ENCODE peak calls at places on chromosome 19, in six cellular contexts. T is K562, J is GM12878, L is A549, B is upper lobe of left lung, S is HepG2. U is an unnamed sample.

GRCh38 chr19:52277471-52277870 is 8.1 kb downstream of the ZNF766 start:
- ATAC-seq in L (no peak), T (no peak), S (no peak), B (no peak), J (no peak), U (no peak)

GRCh38 chr19:10854350-10855089 is 6.3 kb downstream of the C19orf38 start:
- ATAC-seq in S (peak; percentile 61), L (no peak), B (no peak), J (no peak), T (peak; percentile 21), U (no peak)

GRCh38 chr19:11268783-11269267 is 6.5 kb upstream of the DOCK6 start:
- ATAC-seq in T (peak; percentile 77), S (no peak), L (no peak), J (no peak), B (peak; percentile 53), U (peak; percentile 88)

GRCh38 chr19:35041548-35042055 is at the start of gene HPN:
- ATAC-seq in L (no peak), S (peak; percentile 52), B (peak; percentile 35), J (no peak), T (peak; percentile 5), U (no peak)

GRCh38 chr19:45887311-45887710 is 1.4 kb upstream of the IRF2BP1 start:
- ATAC-seq in B (no peak), L (no peak), S (no peak), J (no peak), T (no peak), U (no peak)

GRCh38 chr19:12603714-12604113 is 6.9 kb downstream of the ZNF490 start:
- ATAC-seq in J (peak; percentile 99), L (no peak), B (no peak), S (no peak), T (no peak), U (no peak)

GRCh38 chr19:19459707-19460251 is 54.3 kb downstream of the GATAD2A start:
- ATAC-seq in S (no peak), T (peak; percentile 22), L (no peak), B (peak; percentile 61), J (peak; percentile 75), U (no peak)

GRCh38 chr19:47124937-47125668 is 5.5 kb upstream of the SAE1 start:
- ATAC-seq in S (peak; percentile 78), B (peak; percentile 87), J (peak; percentile 76), T (peak; percentile 85), L (peak; percentile 85), U (peak; percentile 83)

GRCh38 chr19:40467007-40467565 is 285 bp downstream of the SPTBN4 start:
- ATAC-seq in J (no peak), T (no peak), L (no peak), B (no peak), S (no peak), U (no peak)

DNA sequence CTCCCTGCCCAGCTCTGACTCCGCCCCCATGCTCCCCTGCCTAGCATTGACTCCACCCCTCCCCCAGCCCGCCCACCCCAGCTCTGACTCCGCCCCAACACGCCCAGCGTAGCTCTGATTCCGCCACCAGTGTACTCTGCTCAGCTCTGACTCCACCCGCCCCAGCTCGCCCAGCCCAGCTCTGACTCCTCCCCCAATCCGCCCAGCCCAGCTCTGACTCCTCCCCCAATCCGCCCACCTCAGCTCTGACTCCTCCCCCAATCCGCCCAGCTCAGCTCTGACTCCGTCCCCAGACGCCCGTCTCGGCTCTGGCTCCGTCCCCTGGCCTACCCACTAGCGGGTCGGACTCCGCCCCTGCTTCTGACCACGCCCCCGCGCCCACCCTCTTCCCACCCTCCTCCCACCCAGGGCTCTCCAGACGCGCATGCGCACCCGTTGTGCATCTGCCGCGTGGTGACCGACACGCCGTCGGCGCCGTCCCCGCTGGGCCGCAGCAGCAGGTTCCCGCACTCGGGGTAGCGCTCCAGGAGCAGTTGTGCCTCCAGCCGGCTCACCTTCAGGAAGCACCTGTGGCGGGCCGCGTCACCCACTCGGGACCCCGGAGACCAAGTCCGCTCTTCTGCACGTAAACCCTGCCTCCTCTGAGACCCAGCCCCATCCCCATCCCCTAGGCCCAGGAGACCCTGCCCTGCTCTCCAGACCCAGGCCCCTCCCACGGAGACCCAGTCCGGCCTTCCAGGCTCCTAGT is 10.2 kb downstream of the STAP2 start:
- ATAC-seq in L (peak; percentile 59), S (peak; percentile 67), J (peak; percentile 92), T (peak; percentile 82), B (peak; percentile 94), U (peak; percentile 92)
- TF ChIP-seq POLR2A in L (no peak), S (no peak), J (peak; percentile 88), T (peak; percentile 93), B (no peak), U (no peak)

GRCh38 chr19:43474986-43475705 is 9.7 kb upstream of the LYPD3 start:
- ATAC-seq in L (peak; percentile 82), S (no peak), B (peak; percentile 98), J (peak; percentile 85), T (peak; percentile 96), U (peak; percentile 97)
- TF ChIP-seq EP300 in L (no peak), S (no peak), B (no peak), J (no peak), T (peak; percentile 4), U (peak; percentile 65)

DNA sequence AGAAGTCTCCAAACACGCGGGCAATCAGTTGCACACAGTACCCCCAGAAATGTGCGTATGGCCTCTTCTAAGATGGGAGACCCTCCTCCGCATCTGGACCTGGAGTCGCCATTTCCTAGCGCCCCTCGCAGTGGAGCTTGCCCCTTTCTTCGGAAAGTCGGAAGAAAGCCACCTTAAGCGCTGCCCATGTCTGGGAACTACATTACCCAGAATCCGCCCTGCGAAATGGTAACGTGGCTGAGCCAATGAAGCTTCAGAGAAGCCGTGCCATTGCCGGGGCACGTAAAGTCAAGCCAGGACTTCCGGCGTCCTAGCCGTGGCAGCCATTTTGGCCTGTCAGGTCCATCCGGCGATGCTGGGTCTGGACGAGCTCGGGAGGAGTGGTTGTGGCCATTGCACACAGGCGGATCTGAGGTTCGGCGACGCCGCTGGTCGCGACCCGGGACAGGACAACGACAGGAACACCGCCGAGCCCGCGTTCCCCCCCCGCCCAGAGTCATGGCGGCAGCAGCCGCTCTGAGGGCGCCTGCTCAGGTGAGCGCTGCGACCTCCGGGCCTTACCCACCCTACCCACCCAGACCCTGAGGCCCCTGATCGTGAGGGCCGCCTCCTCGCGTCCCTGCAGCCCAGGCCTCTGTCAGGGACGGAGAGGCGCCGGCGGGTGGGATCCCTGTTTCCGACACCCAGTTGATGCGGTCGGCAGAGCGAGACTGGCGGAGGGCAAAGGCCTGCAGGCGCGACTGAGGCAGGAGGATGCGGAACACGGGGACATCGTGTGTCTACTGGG is at the start of gene ZNF586:
- ATAC-seq in L (peak; percentile 100), B (peak; percentile 99), S (no peak), T (peak; percentile 100), J (peak; percentile 99), U (peak; percentile 98)
- TF ChIP-seq POLR2A in L (peak; percentile 58), B (no peak), S (no peak), T (peak; percentile 82), J (peak; percentile 98), U (no peak)

DNA sequence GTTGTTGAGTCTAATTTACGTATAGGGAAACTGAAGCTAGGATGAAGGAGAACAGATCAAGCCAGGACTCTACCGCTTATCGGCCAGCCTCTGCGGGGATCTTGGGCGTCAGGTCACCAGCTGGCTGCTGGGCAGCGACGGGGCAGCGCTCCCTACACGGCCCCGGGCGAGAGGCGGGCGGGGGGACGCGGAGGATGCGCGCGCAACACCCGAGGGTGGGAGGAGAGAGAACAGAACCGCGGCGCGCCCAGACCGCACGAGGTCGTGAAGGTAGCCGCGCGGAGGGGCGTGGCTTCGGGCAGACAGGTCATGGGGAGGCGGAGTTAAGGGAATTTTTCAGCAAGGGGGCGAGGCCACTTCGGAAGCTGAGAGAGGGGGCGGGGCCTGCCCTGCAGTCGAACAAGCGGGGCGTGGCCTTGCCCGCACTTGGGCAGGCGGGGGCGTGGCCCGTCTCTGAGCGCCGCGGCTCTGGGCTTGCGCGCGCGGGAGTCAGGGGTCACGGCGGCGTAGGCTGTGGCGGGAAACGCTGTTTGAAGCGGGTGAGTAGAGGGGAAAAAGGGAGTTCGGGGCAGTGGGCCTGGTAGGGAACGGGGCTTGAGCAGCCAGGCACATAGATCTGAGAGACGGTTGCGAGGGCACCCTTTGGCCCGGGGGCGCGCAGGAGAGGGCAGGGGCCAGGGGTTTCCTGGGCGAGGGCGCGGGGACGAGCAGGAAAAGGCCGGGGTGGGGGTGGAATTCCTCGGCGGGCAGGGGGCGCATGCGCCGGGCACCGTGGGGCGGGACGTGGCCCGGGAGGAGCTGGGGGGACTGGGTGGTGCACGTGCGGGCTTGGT is at the start of gene POLD1:
- ATAC-seq in B (peak; percentile 96), T (peak; percentile 91), J (peak; percentile 94), S (peak; percentile 87), L (peak; percentile 68), U (peak; percentile 94)
- TF ChIP-seq EP300 in B (no peak), T (no peak), J (no peak), S (no peak), L (no peak), U (no peak)

GRCh38 chr19:1057185-1057857 is 9.6 kb upstream of the ARHGAP45 start:
- ATAC-seq in J (peak; percentile 94), S (peak; percentile 27), L (peak; percentile 81), B (peak; percentile 37), T (no peak), U (no peak)
- TF ChIP-seq POLR2A in J (no peak), S (no peak), L (no peak), B (no peak), T (no peak), U (no peak)

U was measured in gastroesophageal sphincter.